ENCODE peak calls at places on chromosome 11, in four cellular contexts. One of them, this sample, is unnamed.

GRCh38 chr11:133823211-133823610 is 22.1 kb downstream of the SPATA19 start:
- DNase-seq in mucosa of descending colon: no peak
- DNase-seq in choroid plexus epithelial cell: no peak
- DNase-seq in AG09309: no peak
- DNase-seq in this sample: no peak

GRCh38 chr11:3014314-3014938 is 22.3 kb upstream of the NAP1L4 start:
- DNase-seq in mucosa of descending colon: peak
- DNase-seq in choroid plexus epithelial cell: peak
- DNase-seq in AG09309: no peak
- DNase-seq in this sample: no peak

GRCh38 chr11:36391062-36391461 is 95.0 kb downstream of the PRR5L start:
- DNase-seq in mucosa of descending colon: no peak
- DNase-seq in choroid plexus epithelial cell: no peak
- DNase-seq in AG09309: no peak
- DNase-seq in this sample: no peak

GRCh38 chr11:46392421-46393230 is 1.1 kb upstream of the CHRM4 start:
- DNase-seq in mucosa of descending colon: peak
- DNase-seq in choroid plexus epithelial cell: peak
- DNase-seq in AG09309: peak
- DNase-seq in this sample: peak

GRCh38 chr11:17810736-17811135 is 76.2 kb downstream of the KCNC1 start:
- DNase-seq in mucosa of descending colon: no peak
- DNase-seq in choroid plexus epithelial cell: peak
- DNase-seq in AG09309: no peak
- DNase-seq in this sample: peak

GRCh38 chr11:114065094-114065493 is 5.6 kb downstream of the ZBTB16 start:
- DNase-seq in mucosa of descending colon: no peak
- DNase-seq in choroid plexus epithelial cell: no peak
- DNase-seq in AG09309: no peak
- DNase-seq in this sample: no peak

GRCh38 chr11:8793114-8793777 is 110.7 kb downstream of the RPL27A start:
- DNase-seq in mucosa of descending colon: no peak
- DNase-seq in choroid plexus epithelial cell: no peak
- DNase-seq in AG09309: no peak
- DNase-seq in this sample: peak

GRCh38 chr11:118341749-118342489 is 586 bp downstream of the CD3D start:
- DNase-seq in mucosa of descending colon: no peak
- DNase-seq in choroid plexus epithelial cell: no peak
- DNase-seq in AG09309: no peak
- DNase-seq in this sample: no peak

GRCh38 chr11:28763876-28764275 is 655.7 kb downstream of the METTL15 start:
- DNase-seq in mucosa of descending colon: no peak
- DNase-seq in choroid plexus epithelial cell: no peak
- DNase-seq in AG09309: no peak
- DNase-seq in this sample: no peak

GRCh38 chr11:103807806-103808205 is 228.6 kb upstream of the DDI1 start:
- DNase-seq in mucosa of descending colon: no peak
- DNase-seq in choroid plexus epithelial cell: peak
- DNase-seq in AG09309: no peak
- DNase-seq in this sample: peak

GRCh38 chr11:73003083-73003482 is 139.0 kb downstream of the FCHSD2 start:
- DNase-seq in mucosa of descending colon: no peak
- DNase-seq in choroid plexus epithelial cell: no peak
- DNase-seq in AG09309: no peak
- DNase-seq in this sample: no peak

GRCh38 chr11:127006311-127006710 is 5.7 kb upstream of the KIRREL3 start:
- DNase-seq in mucosa of descending colon: no peak
- DNase-seq in choroid plexus epithelial cell: no peak
- DNase-seq in AG09309: no peak
- DNase-seq in this sample: no peak

GRCh38 chr11:61488651-61489291 is 19.8 kb upstream of the LRRC10B start:
- DNase-seq in mucosa of descending colon: peak
- DNase-seq in choroid plexus epithelial cell: peak
- DNase-seq in AG09309: no peak
- DNase-seq in this sample: peak

DNA sequence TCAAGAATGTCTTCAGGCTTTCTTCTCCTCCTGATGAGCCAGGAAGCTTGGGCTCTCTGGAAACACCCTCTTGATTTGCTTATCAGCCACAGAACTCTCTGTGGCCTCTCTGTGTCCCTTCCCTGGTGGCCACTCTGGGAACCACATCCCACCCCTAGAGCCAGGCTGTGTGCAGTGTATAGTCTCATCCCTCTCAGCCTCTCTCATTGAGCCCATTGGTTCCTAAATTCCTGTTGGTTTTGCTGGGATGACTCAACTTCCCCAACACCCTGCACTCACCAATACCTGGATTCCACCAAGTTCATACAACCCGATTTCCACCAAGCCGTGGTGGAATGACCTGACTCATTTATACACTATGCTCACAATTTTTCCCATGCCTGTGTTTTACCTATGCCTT is 5.2 kb downstream of the IRAG1 start:
- DNase-seq in mucosa of descending colon: no peak
- DNase-seq in choroid plexus epithelial cell: no peak
- DNase-seq in AG09309: no peak
- DNase-seq in this sample: no peak
- TF ChIP-seq CTCF in mucosa of descending colon: no peak
- TF ChIP-seq CTCF in choroid plexus epithelial cell: peak
- TF ChIP-seq CTCF in AG09309: peak
- TF ChIP-seq CTCF in this sample: peak

DNA sequence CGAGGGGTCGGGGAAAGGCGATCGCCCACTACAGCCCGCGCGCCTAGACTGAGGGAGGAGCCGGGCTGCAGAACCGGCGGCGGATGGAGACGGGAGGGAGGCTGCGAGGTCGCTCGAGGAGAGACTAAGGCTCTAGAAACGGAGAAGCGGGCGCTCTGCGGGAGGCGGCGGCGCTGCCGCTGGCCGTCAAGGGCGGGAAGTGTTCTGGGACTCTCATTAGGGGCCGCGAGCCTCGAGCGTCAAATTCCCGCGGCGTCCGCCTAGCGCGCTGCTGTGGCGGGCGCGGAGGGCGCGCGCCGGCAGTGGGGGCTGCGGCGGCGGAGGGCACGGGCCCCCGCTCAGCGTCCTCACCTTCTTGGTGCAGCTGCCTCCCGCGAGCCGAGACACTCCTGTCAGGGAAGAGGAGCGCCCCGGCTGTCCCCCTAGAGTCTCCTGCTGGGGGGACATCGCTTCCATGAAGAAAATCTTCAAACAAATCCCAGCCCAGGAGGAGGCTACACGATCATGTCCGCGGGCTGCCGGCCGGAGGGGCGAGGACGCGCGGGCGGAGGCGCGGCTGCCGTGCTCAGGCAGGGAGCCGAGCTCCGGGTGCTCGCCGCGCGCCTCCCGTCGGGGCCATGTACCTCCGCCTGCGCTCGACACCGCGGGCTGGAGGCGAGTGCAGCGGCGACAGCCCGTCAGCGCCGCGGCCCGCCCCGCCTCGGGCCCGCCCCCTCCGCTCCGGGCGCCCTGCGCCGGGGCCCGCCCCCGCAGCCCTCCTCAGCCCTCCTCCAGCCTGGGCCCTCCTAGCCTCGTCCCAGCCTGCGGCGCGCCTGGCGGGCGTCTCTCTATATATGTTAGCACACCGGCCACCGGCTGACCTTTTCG is at the start of gene ARHGAP20:
- DNase-seq in mucosa of descending colon: peak
- DNase-seq in choroid plexus epithelial cell: peak
- DNase-seq in AG09309: no peak
- DNase-seq in this sample: peak
- TF ChIP-seq CTCF in mucosa of descending colon: no peak
- TF ChIP-seq CTCF in choroid plexus epithelial cell: no peak
- TF ChIP-seq CTCF in AG09309: no peak
- TF ChIP-seq CTCF in this sample: no peak

GRCh38 chr11:129544691-129545090 is 169.0 kb downstream of the BARX2 start:
- DNase-seq in mucosa of descending colon: no peak
- DNase-seq in choroid plexus epithelial cell: no peak
- DNase-seq in AG09309: no peak
- DNase-seq in this sample: no peak
- TF ChIP-seq CTCF in mucosa of descending colon: no peak
- TF ChIP-seq CTCF in choroid plexus epithelial cell: no peak
- TF ChIP-seq CTCF in AG09309: no peak
- TF ChIP-seq CTCF in this sample: no peak

DNA sequence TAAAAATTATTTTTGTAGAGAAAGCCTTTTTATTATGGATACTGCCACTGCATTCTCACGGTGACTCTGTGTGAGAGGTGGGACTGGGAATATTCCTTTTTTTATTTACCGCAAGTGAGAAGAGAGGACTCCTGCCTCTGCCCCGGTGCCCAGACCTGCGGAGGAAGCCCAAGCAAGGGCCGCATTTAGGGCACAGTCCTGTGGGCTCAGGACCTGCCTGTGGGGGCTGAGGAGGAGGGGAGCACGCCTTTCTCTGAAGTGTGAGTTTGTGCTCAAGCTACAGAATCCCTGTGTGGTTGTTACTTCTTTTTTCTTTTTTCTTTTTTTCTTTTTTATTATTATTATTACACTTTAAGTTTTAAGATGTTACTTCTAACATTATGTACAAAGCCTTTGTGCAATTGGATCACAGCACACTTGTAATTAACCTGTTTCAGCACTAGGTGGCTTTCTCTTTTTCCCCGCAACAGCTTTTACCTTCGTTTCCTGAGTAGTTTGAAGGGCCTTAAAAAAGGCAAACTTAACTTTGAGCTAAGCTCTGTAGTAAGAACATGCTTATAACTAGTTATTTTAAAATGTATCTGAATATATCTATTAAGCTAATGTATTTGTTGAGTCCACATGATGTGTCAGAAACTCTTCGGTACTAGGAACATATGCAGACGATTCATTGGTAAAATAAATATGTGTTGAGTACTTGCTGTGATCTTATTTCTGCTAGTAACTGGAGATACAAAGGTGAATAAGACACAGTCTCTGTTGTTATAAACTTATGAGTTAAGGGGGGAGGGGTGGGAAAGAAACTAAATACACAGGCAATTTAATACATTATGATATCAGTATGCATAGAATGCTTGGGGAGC is 18.3 kb downstream of the AMOTL1 start:
- DNase-seq in mucosa of descending colon: no peak
- DNase-seq in choroid plexus epithelial cell: peak
- DNase-seq in AG09309: no peak
- DNase-seq in this sample: peak
- TF ChIP-seq CTCF in mucosa of descending colon: peak
- TF ChIP-seq CTCF in choroid plexus epithelial cell: peak
- TF ChIP-seq CTCF in AG09309: peak
- TF ChIP-seq CTCF in this sample: peak

DNA sequence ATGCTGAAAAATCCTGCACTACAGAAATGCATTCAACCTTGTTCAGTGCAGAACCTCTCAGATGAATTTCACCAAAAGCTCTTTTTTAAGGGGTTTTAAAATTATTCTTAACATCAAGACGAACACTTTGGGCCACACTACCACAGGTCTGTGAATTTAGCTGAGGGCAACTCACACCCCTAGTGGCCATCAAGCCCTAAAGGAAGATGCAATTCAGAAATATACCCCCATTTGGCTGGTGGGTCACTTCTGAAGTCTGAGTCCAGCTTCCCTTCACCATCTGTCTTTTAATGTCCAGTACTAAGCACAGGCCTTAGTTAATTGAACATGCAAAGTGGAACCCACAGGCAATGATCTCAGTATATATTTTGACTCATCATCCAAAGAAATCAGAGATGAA is 50.5 kb downstream of the FAM76B start:
- DNase-seq in mucosa of descending colon: no peak
- DNase-seq in choroid plexus epithelial cell: no peak
- DNase-seq in AG09309: no peak
- DNase-seq in this sample: no peak
- TF ChIP-seq CTCF in mucosa of descending colon: no peak
- TF ChIP-seq CTCF in choroid plexus epithelial cell: peak
- TF ChIP-seq CTCF in AG09309: no peak
- TF ChIP-seq CTCF in this sample: no peak

GRCh38 chr11:116917632-116918031 is 80.2 kb upstream of the APOA1 start:
- DNase-seq in mucosa of descending colon: no peak
- DNase-seq in choroid plexus epithelial cell: no peak
- DNase-seq in AG09309: no peak
- DNase-seq in this sample: no peak

GRCh38 chr11:116913000-116913399 is 75.6 kb upstream of the APOA1 start:
- DNase-seq in mucosa of descending colon: no peak
- DNase-seq in choroid plexus epithelial cell: peak
- DNase-seq in AG09309: peak
- DNase-seq in this sample: peak

GRCh38 chr11:116918925-116919653 is 81.7 kb upstream of the APOA1 start:
- DNase-seq in mucosa of descending colon: no peak
- DNase-seq in choroid plexus epithelial cell: no peak
- DNase-seq in AG09309: no peak
- DNase-seq in this sample: no peak

GRCh38 chr11:116916872-116917271 is 79.5 kb upstream of the APOA1 start:
- DNase-seq in mucosa of descending colon: no peak
- DNase-seq in choroid plexus epithelial cell: no peak
- DNase-seq in AG09309: no peak
- DNase-seq in this sample: no peak

DNA sequence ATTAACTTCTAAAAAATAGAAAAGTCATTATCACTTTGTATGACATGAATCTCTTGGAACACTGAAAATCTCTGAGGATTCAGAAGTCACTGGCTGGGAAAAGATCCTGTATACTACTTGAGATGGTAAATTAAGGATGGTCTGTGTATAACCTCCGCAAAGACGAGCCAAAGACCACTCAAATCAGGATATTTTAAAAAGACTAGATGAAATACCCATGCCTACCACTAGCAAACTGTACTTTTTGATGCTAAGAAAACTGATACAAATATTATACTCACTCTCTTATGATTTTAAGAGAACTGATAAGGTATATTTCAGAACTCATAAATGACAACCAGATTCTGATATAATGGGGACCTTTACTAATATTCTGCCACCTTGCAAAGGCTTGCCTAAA is 78.6 kb upstream of the APOA1 start:
- DNase-seq in mucosa of descending colon: no peak
- DNase-seq in choroid plexus epithelial cell: no peak
- DNase-seq in AG09309: no peak
- DNase-seq in this sample: no peak
- TF ChIP-seq CTCF in mucosa of descending colon: no peak
- TF ChIP-seq CTCF in choroid plexus epithelial cell: no peak
- TF ChIP-seq CTCF in AG09309: no peak
- TF ChIP-seq CTCF in this sample: no peak

GRCh38 chr11:65890324-65891179 is at the start of gene CCDC85B:
- DNase-seq in mucosa of descending colon: peak
- DNase-seq in choroid plexus epithelial cell: peak
- DNase-seq in AG09309: peak
- DNase-seq in this sample: peak
- TF ChIP-seq CTCF in mucosa of descending colon: no peak
- TF ChIP-seq CTCF in choroid plexus epithelial cell: no peak
- TF ChIP-seq CTCF in AG09309: no peak
- TF ChIP-seq CTCF in this sample: peak

GRCh38 chr11:18844753-18845367 is 53.3 kb upstream of the PTPN5 start:
- DNase-seq in mucosa of descending colon: no peak
- DNase-seq in choroid plexus epithelial cell: peak
- DNase-seq in AG09309: no peak
- DNase-seq in this sample: peak
- TF ChIP-seq CTCF in mucosa of descending colon: no peak
- TF ChIP-seq CTCF in choroid plexus epithelial cell: peak
- TF ChIP-seq CTCF in AG09309: peak
- TF ChIP-seq CTCF in this sample: peak